ENCODE peak calls at places on chromosomes 3 and 15, in four cellular contexts. Q is kidney, D is fibroblast of pulmonary artery, V is astrocyte. O is an unnamed sample.

GRCh38 chr3:43036621-43037331 is 57.7 kb downstream of the GASK1A start:
- DNase-seq in D (no peak), Q (no peak), V (no peak), O (no peak)

GRCh38 chr15:29674661-29675533 is 147.4 kb downstream of the TJP1 start:
- DNase-seq in D (peak; percentile 52), V (peak; percentile 50), Q (peak; percentile 93), O (peak; percentile 29)

GRCh38 chr15:64710664-64711441 is 64.5 kb downstream of the RBPMS2 start:
- DNase-seq in V (no peak), Q (no peak), D (no peak), O (no peak)

GRCh38 chr15:25372298-25372697 is 66.5 kb downstream of the UBE3A start:
- DNase-seq in Q (no peak), V (peak; percentile 59), D (peak; percentile 69), O (no peak)

GRCh38 chr3:171904829-171905228 is 61.7 kb downstream of the TMEM212 start:
- DNase-seq in V (peak; percentile 18), D (peak; percentile 15), Q (no peak), O (no peak)

GRCh38 chr3:31747785-31748184 is 215.1 kb downstream of the STT3B start:
- DNase-seq in V (no peak), D (no peak), Q (no peak), O (no peak)

GRCh38 chr3:100525753-100526612 is 33.6 kb downstream of the TMEM45A start:
- DNase-seq in Q (no peak), V (peak; percentile 98), D (peak; percentile 81), O (no peak)

GRCh38 chr3:109265300-109265699 is 51.0 kb downstream of the DPPA2 start:
- DNase-seq in V (peak; percentile 55), D (peak; percentile 45), Q (no peak), O (no peak)

GRCh38 chr15:48330855-48331795 is at the start of gene DUT:
- DNase-seq in V (peak; percentile 65), D (peak; percentile 83), Q (peak; percentile 96), O (peak; percentile 84)

GRCh38 chr3:4351164-4351855 is 48.1 kb downstream of the SETMAR start:
- DNase-seq in D (peak; percentile 76), Q (no peak), V (peak; percentile 65), O (no peak)

GRCh38 chr3:186032321-186032720 is 76.6 kb downstream of the ETV5 start:
- DNase-seq in V (no peak), D (no peak), Q (no peak), O (no peak)

GRCh38 chr3:95097493-95097892 is 1034.6 kb downstream of the NSUN3 start:
- DNase-seq in D (no peak), V (no peak), Q (no peak), O (peak; percentile 2)

GRCh38 chr3:193974147-193974546 is 161.8 kb upstream of the HES1 start:
- DNase-seq in V (peak; percentile 97), Q (no peak), D (peak; percentile 21), O (no peak)

GRCh38 chr3:156252656-156253055 is 132.3 kb downstream of the KCNAB1 start:
- DNase-seq in V (peak; percentile 56), Q (no peak), D (peak; percentile 8), O (no peak)

GRCh38 chr15:39969002-39969394 is 35.1 kb downstream of the EIF2AK4 start:
- DNase-seq in D (no peak), V (no peak), Q (no peak), O (no peak)

GRCh38 chr3:53144446-53144845 is 14.2 kb upstream of the RFT1 start:
- DNase-seq in D (no peak), Q (peak; percentile 52), V (no peak), O (no peak)

GRCh38 chr3:116929534-116930222 is 220.1 kb downstream of the TUSC7 start:
- DNase-seq in D (peak; percentile 7), V (no peak), Q (no peak), O (no peak)

GRCh38 chr15:41775651-41776050 is 1.4 kb downstream of the MAPKBP1 start:
- DNase-seq in D (peak; percentile 38), V (peak; percentile 35), Q (no peak), O (no peak)

GRCh38 chr15:100770781-100771584 is 108.6 kb upstream of the ALDH1A3 start:
- DNase-seq in Q (no peak), V (no peak), D (no peak), O (no peak)

GRCh38 chr15:59998256-59999063 is 5.7 kb upstream of the FOXB1 start:
- DNase-seq in Q (no peak), V (no peak), D (no peak), O (no peak)

GRCh38 chr15:52858388-52859176 is 68.4 kb upstream of the ONECUT1 start:
- DNase-seq in V (no peak), D (no peak), Q (no peak), O (no peak)

GRCh38 chr15:55802600-55803376 is 59.8 kb upstream of the PRTG start:
- DNase-seq in D (no peak), Q (no peak), V (no peak), O (no peak)

GRCh38 chr3:36521007-36521379 is 140.7 kb downstream of the STAC start:
- DNase-seq in Q (no peak), V (no peak), D (no peak), O (no peak)

GRCh38 chr3:151864423-151865101 is 8.9 kb upstream of the SUCNR1 start:
- DNase-seq in D (peak; percentile 89), V (peak; percentile 81), Q (no peak), O (no peak)

GRCh38 chr15:95912728-95913127 is 417.8 kb upstream of the NR2F2 start:
- DNase-seq in Q (no peak), D (no peak), V (no peak), O (no peak)

GRCh38 chr15:95912280-95912625 is 418.2 kb upstream of the NR2F2 start:
- DNase-seq in V (no peak), Q (no peak), D (no peak), O (no peak)

GRCh38 chr15:95910643-95911212 is 419.8 kb upstream of the NR2F2 start:
- DNase-seq in D (no peak), Q (no peak), V (no peak), O (no peak)

GRCh38 chr15:95916568-95916967 is 413.9 kb upstream of the NR2F2 start:
- DNase-seq in V (no peak), D (no peak), Q (no peak), O (no peak)

DNA sequence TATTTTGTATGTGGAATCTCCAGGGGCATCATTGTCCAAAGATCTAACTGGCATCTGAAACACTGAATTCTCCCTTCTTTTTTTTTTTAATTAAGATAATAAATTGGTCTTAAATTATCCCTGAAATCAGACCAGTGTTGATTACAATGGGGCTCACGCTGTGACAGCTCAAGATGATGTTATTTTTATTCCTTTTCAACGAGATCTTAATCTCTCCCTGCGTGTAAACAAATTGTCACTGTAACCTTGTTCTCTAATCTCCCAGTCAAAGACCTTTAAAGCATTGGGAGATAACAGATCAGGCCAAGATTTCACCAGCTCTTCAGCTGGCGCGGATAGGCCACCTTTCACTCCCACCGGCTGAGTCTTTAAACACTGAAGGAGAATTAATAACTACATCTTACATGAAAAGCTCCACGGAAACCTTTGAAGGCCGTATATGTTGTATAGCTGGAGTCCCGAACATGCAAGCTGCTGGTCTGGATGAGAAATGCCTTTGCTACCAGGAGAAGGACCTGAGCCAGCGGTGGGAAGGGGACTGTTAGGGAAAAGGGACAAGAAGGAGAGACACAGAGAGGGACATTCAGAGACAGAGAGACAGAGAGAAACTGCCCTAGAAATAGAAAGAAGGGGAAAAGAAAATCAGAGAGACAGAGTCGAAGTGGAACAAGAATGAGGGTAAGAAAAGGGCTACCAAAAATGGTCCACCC is 418.8 kb upstream of the NR2F2 start:
- DNase-seq in D (no peak), Q (no peak), V (no peak), O (no peak)
- H3K4me3 ChIP-seq in D (no peak overlapping the region), Q (no peak overlapping the region), V (no peak overlapping the region), O (no peak overlapping the region)

DNA sequence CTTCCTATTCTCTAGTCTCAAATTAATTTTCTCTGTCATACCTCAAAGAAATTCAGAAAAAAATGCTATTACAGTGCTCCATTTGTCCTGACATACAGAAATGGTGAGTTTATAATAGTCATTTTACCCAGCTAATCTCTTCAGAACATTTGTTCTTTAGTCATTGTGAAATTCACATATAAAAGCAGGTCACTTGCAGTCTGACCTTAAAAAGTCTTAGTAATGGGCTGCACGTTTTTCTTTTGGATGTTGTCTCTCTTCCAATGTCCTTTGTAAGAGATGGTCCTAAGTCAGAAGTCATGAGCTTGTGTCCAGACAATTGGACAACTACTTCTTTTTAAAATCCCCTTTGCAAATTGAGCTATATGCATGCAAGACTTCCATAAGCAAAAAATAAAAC is 17.0 kb upstream of the IL1RAP start:
- DNase-seq in Q (no peak), D (no peak), V (no peak), O (no peak)
- H3K4me3 ChIP-seq in Q (no peak overlapping the region), D (no peak overlapping the region), V (no peak overlapping the region), O (no peak overlapping the region)

GRCh38 chr15:33068531-33068990 is 126.0 kb downstream of the FMN1 start:
- DNase-seq in Q (peak; percentile 89), D (no peak), V (peak; percentile 23), O (no peak)

GRCh38 chr15:33069161-33069560 is 125.4 kb downstream of the FMN1 start:
- DNase-seq in D (no peak), Q (no peak), V (no peak), O (no peak)

GRCh38 chr15:33068007-33068441 is 126.5 kb downstream of the FMN1 start:
- DNase-seq in D (no peak), Q (peak; percentile 90), V (no peak), O (peak; percentile 40)

GRCh38 chr15:33066584-33066983 is 127.9 kb downstream of the FMN1 start:
- DNase-seq in Q (no peak), V (no peak), D (no peak), O (no peak)

GRCh38 chr15:33067456-33067855 is 127.1 kb downstream of the FMN1 start:
- DNase-seq in V (peak; percentile 71), Q (no peak), D (peak; percentile 19), O (no peak)
- H3K4me3 ChIP-seq in V (peak overlapping the region; percentile 34), Q (peak overlapping the region; percentile 48), D (no peak overlapping the region), O (no peak overlapping the region)

GRCh38 chr3:119950666-119951325 is 143.5 kb downstream of the GSK3B start:
- DNase-seq in V (no peak), D (no peak), Q (no peak), O (no peak)
- H3K4me3 ChIP-seq in V (no peak overlapping the region), D (no peak overlapping the region), Q (no peak overlapping the region), O (no peak overlapping the region)

DNA sequence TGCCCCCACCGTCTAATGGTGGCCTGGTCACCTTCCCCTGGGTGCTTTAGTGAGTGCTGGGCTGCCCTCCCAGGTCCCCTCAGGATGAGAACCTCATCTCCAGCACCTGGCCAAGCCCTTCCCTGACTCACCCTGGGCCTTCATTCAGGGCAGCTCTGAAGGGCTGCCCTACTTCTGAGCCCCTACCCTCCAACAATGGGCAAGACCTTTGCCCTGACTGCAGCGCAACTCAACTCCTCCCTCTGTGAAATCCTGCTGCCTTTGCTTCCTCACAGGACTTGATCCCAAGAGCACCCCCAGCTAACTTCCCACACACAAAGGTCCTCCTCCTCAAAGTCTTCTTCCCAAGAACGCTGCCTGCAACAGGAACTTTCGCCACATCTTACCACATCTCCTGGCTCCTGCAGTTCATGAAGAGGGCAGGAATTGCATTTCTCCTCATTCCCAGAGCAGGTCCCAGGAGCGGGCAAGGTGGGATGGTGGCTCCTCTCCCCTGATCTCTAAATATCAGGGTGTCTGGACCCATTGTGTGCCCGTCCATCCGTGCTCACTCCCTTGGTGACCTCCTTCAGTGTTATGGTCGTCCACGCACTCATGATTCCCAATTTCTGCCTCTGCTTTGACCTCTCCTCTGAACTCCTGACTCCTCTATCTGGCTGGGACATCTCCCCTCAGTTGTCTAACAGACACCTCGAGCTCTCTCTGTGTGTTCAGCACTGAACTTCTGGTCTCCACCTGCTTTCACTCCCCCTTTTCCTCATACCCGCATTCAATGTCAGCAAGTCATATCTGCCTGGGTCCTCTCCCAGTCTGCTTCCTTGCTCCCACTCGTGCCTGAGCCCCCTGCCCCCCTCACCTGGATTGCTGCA is 4.5 kb upstream of the SSUH2 start:
- DNase-seq in D (no peak), Q (no peak), V (no peak), O (no peak)
- H3K4me3 ChIP-seq in D (no peak overlapping the region), Q (no peak overlapping the region), V (no peak overlapping the region), O (no peak overlapping the region)

O was measured in adrenal gland.